ENCODE peak calls at places on chromosomes 12 and 14, in seven cellular contexts. M is H9, Q is IMR-90, P is mesendoderm, K is mesenchymal stem cell, N is trophoblast cell, G is H1. R is an unnamed sample.

GRCh38 chr14:104284107-104284592 is 145.8 kb downstream of the KIF26A start:
- DNase-seq in M (peak), Q (no peak), P (no peak), K (no peak), N (no peak), G (no peak), R (no peak)

GRCh38 chr14:78698991-78699390 is 528.8 kb downstream of the NRXN3 start:
- DNase-seq in M (no peak), Q (no peak), P (no peak), K (no peak), N (no peak), G (no peak), R (no peak)

GRCh38 chr14:41498959-41499358 is 107.7 kb upstream of the LRFN5 start:
- DNase-seq in M (no peak), Q (no peak), P (no peak), K (no peak), N (no peak), G (no peak), R (no peak)

GRCh38 chr12:122190842-122191668 is 8.1 kb downstream of the LRRC43 start:
- DNase-seq in M (peak), Q (peak), P (peak), K (peak), N (peak), G (peak), R (peak)

GRCh38 chr14:33799705-33800269 is 151.1 kb downstream of the EGLN3 start:
- DNase-seq in M (no peak), Q (no peak), P (no peak), K (no peak), N (no peak), G (no peak), R (no peak)

GRCh38 chr12:64670856-64671639 is 60.8 kb downstream of the RASSF3 start:
- DNase-seq in M (no peak), Q (peak), P (peak), K (peak), N (peak), G (no peak), R (no peak)

GRCh38 chr12:91422107-91422506 is 239.5 kb upstream of the DCN start:
- DNase-seq in M (no peak), Q (no peak), P (no peak), K (no peak), N (no peak), G (no peak), R (no peak)

GRCh38 chr14:77104393-77104792 is 6.3 kb downstream of the CIPC start:
- DNase-seq in M (no peak), Q (no peak), P (no peak), K (no peak), N (no peak), G (no peak), R (no peak)

GRCh38 chr12:58148405-58148804 is 207.0 kb downstream of the ATP23 start:
- DNase-seq in M (no peak), Q (peak), P (peak), K (peak), N (peak), G (no peak), R (no peak)

GRCh38 chr12:64304571-64304970 is 82.5 kb upstream of the KICS2 start:
- DNase-seq in M (no peak), Q (no peak), P (no peak), K (no peak), N (no peak), G (no peak), R (no peak)

DNA sequence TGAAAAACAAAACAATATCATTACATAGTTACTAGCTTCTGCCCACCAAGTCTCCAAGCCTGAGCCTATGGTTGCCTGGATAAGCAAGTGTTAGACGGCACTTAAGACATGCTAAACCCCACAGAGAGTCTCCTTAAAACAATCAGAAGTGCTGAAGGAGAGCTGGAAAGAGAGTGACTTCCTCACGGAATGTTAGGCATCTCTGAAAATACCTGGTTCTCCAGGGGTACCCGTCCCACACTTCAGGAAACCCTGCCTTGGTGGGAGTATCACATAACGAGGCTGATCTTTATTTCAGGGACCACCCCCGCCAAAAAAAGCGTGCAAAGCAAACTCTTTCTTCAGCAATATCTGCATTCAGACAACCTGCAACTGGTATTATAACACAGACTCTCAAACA is 18.3 kb downstream of the LHX5 start:
- DNase-seq in M (no peak), Q (no peak), P (no peak), K (no peak), N (no peak), G (no peak), R (no peak)
- H2BK120ac ChIP-seq in M (no peak), Q (no peak), P (no peak), K (no peak), N (no peak), G (no peak), R (no peak)

DNA sequence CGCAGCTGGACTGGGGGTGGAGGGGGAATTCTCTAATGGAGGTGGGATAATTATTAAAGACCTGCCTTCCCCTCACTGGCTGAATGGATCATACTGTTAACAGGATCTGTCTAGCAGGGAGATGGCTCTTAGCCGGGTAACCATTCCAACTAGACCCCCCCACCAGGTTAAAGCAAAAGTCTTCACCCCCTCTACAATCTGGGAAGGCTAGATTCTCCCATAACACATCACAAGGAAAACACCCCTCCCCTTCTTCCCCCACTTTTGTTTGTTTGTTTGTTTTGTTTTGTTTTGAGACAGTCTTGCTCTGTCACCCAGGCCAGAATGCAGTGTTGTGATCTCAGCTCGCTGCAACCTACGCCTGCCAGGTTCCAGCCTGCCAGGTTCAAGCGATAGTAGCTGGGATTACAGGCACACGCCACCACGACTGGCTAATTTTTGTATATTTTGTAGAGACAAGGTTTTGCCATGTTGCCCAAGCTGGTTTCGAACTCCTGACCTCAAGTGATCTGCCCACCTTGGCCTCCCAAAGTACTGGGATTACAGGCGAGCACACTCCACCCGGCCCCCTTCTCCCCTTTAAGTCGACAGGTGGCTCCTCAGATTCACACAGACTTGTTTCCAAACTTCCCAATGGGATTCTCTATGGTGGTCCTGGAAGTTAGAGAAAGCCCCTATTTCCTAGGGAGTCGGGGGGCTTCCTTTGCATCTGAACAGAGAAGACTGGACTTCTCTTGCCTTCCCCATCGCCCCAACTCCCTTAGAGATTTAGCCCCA is 3.5 kb upstream of the BAZ2A start:
- DNase-seq in M (no peak), Q (no peak), P (no peak), K (peak), N (no peak), G (no peak), R (no peak)
- H2BK5ac ChIP-seq in M (no peak), Q (no peak), P (no peak), K (no peak), N (peak), G (peak), R (peak)

GRCh38 chr12:93569656-93570551 is 2.6 kb upstream of the SOCS2 start:
- DNase-seq in M (peak), Q (peak), P (peak), K (peak), N (peak), G (peak), R (peak)
- H2BK120ac ChIP-seq in M (no peak), Q (peak), P (no peak), K (peak), N (peak), G (no peak), R (no peak)

GRCh38 chr14:105602243-105602750 is 75.9 kb downstream of the TMEM121 start:
- DNase-seq in M (no peak), Q (no peak), P (no peak), K (no peak), N (no peak), G (no peak), R (no peak)
- H2BK5ac ChIP-seq in M (no peak), Q (no peak), P (no peak), K (no peak), N (no peak), G (no peak), R (no peak)

GRCh38 chr12:78096909-78097597 is 266.4 kb downstream of the NAV3 start:
- DNase-seq in M (no peak), Q (peak), P (no peak), K (peak), N (no peak), G (no peak), R (no peak)
- H2BK120ac ChIP-seq in M (no peak), Q (no peak), P (no peak), K (no peak), N (no peak), G (no peak), R (no peak)

DNA sequence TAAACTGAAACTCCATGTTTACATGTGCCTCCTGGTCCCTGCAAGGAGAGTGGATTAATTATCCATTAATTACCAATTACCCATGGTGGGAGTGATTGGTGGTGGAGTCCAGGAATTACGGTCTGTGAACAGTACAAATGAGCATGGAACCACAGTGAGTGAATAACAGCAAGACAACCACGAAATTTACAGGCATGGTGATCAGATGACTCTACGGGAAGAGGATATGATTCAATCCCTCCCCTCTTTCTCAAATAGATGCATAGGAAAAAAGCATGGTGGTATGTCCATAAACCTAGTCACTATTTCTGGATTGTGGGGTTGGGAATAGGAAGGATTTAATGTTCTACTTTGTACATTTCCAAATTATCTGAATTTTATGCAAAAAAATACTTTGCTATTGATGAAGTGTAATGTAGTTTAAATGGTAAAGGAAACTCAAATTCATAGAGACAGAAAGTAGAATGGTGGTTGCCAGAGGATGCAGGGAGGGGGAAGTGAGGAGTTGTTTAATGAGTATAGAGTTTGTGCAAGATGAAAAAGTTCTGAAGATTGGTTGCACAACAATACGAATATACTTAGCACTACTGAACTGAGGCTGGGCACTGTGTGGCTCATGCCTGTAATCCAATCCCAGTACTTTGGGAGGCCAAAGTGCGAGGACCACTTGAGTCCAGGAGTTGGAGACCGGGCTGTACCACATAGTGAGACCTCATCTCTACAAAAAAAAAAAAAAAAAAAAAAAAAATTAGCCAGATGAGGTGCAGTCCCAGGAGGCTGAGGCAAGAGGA is 41.2 kb upstream of the C12orf75 start:
- DNase-seq in M (no peak), Q (peak), P (no peak), K (peak), N (no peak), G (no peak), R (no peak)
- H2BK5ac ChIP-seq in M (no peak), Q (peak), P (no peak), K (no peak), N (no peak), G (no peak), R (no peak)

GRCh38 chr12:120353556-120354317 is 15.2 kb downstream of the MSI1 start:
- DNase-seq in M (no peak), Q (no peak), P (no peak), K (no peak), N (peak), G (no peak), R (no peak)

GRCh38 chr12:120358412-120359158 is 10.4 kb downstream of the MSI1 start:
- DNase-seq in M (peak), Q (no peak), P (peak), K (no peak), N (peak), G (peak), R (no peak)

GRCh38 chr12:120356567-120357030 is 12.4 kb downstream of the MSI1 start:
- DNase-seq in M (peak), Q (peak), P (peak), K (peak), N (peak), G (peak), R (peak)

GRCh38 chr12:120359159-120359527 is 9.8 kb downstream of the MSI1 start:
- DNase-seq in M (no peak), Q (no peak), P (no peak), K (no peak), N (no peak), G (no peak), R (no peak)

DNA sequence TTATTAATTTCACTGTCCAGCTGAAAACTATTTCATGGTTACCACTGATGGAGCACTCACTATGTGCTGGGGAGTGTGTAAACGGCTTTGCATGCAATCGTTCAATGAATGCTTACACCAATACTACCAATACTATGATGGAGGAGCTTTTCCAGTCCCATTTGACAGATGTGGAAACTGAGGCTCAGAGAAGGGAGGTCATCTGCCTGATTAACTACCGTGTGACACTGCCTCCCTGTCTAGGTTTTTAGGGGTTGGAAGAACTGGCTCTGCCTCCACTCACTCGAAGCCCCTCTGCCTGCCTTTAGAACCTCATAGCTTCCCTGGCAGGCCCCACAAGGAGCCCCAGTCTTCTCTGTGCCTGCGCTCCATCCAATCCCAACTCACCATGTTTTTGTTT is 11.9 kb downstream of the MSI1 start:
- DNase-seq in M (no peak), Q (no peak), P (no peak), K (no peak), N (no peak), G (no peak), R (no peak)
- H2BK120ac ChIP-seq in M (no peak), Q (no peak), P (no peak), K (no peak), N (no peak), G (no peak), R (no peak)

GRCh38 chr12:51115516-51115915 is 32.1 kb upstream of the CSRNP2 start:
- DNase-seq in M (no peak), Q (no peak), P (no peak), K (no peak), N (no peak), G (no peak), R (no peak)

GRCh38 chr12:51124504-51124903 is 41.1 kb upstream of the CSRNP2 start:
- DNase-seq in M (no peak), Q (no peak), P (no peak), K (no peak), N (no peak), G (no peak), R (no peak)

GRCh38 chr12:51122844-51123243 is 39.4 kb upstream of the CSRNP2 start:
- DNase-seq in M (no peak), Q (no peak), P (no peak), K (no peak), N (no peak), G (no peak), R (no peak)

DNA sequence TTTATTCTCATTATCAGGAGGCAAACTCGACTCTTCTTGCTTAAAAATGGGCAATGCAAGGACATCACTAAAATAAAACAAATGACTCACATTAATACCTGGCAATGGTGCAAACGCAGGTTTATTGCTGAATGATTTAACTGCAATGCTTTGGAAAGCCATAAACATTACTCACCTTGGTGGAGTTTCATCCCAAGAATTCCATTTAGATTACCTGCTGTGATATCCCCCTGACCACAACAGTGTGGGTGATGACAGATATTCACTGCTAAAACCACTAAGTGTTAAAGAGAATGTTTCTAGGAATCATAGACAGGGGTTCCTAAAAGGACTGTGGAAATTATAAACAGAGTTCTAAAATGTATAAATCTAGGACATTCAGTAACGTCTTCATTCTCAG is 35.3 kb upstream of the CSRNP2 start:
- DNase-seq in M (no peak), Q (peak), P (peak), K (no peak), N (peak), G (no peak), R (no peak)
- H2BK5ac ChIP-seq in M (no peak), Q (no peak), P (no peak), K (no peak), N (no peak), G (no peak), R (no peak)